ENCODE peak calls at places on chromosomes 13 and 19, in seven cellular contexts. Z is AG09319; M is cardiac muscle cell; O is CD4-positive, alpha-beta T cell; Q is IMR-90; H is AG04450; S is natural killer cell. K is an unnamed sample.

GRCh38 chr13:56700324-56700723 is 440.4 kb upstream of the PRR20A start:
- DNase-seq in Z (no peak), M (no peak), O (no peak), Q (no peak), H (no peak), S (no peak), K (no peak)

GRCh38 chr13:89310943-89311342 is 1639.8 kb downstream of the SLITRK5 start:
- DNase-seq in Z (no peak), M (no peak), O (no peak), Q (no peak), H (no peak), S (no peak), K (no peak)

GRCh38 chr13:50081106-50081898 is 66.1 kb downstream of the KCNRG start:
- DNase-seq in Z (no peak), M (peak), O (peak), Q (no peak), H (no peak), S (peak), K (peak)

GRCh38 chr19:52946322-52947310 is 16.1 kb downstream of the ZNF816 start:
- DNase-seq in Z (no peak), M (peak), O (no peak), Q (peak), H (no peak), S (no peak), K (no peak)

GRCh38 chr13:111129465-111130110 is 14.5 kb downstream of the ARHGEF7 start:
- DNase-seq in Z (no peak), M (no peak), O (no peak), Q (no peak), H (no peak), S (no peak), K (no peak)

GRCh38 chr13:35693142-35693784 is 216.8 kb upstream of the MAB21L1 start:
- DNase-seq in Z (peak), M (no peak), O (no peak), Q (peak), H (no peak), S (no peak), K (no peak)

GRCh38 chr19:40331052-40331451 is 17.1 kb downstream of the C19orf47 start:
- DNase-seq in Z (no peak), M (no peak), O (no peak), Q (no peak), H (no peak), S (no peak), K (no peak)

GRCh38 chr19:39166571-39167391 is 30.0 kb upstream of the NCCRP1 start:
- DNase-seq in Z (no peak), M (peak), O (no peak), Q (no peak), H (no peak), S (no peak), K (no peak)

GRCh38 chr19:38062959-38063786 is 156.2 kb downstream of the SIPA1L3 start:
- DNase-seq in Z (no peak), M (peak), O (no peak), Q (peak), H (no peak), S (no peak), K (no peak)

GRCh38 chr13:23673354-23673753 is 103.1 kb downstream of the TNFRSF19 start:
- DNase-seq in Z (peak), M (no peak), O (no peak), Q (peak), H (peak), S (no peak), K (no peak)

GRCh38 chr19:34481861-34482379 is 362 bp downstream of the WTIP start:
- DNase-seq in Z (peak), M (no peak), O (no peak), Q (no peak), H (no peak), S (no peak), K (no peak)

GRCh38 chr13:23433171-23434153 is at the start of gene SACS:
- DNase-seq in Z (no peak), M (peak), O (no peak), Q (peak), H (no peak), S (no peak), K (no peak)

GRCh38 chr19:34851277-34851804 is 75.4 kb upstream of the ZNF30 start:
- DNase-seq in Z (no peak), M (no peak), O (no peak), Q (no peak), H (no peak), S (no peak), K (no peak)

GRCh38 chr13:112172641-112173171 is 105.8 kb downstream of the SOX1 start:
- DNase-seq in Z (no peak), M (no peak), O (no peak), Q (no peak), H (no peak), S (no peak), K (no peak)

GRCh38 chr19:6739884-6740588 is 556 bp downstream of the TRIP10 start:
- DNase-seq in Z (no peak), M (peak), O (no peak), Q (no peak), H (no peak), S (no peak), K (no peak)

GRCh38 chr19:50882188-50882587 is 8.9 kb downstream of the KLK2 start:
- DNase-seq in Z (no peak), M (no peak), O (no peak), Q (no peak), H (no peak), S (no peak), K (no peak)

GRCh38 chr19:40714519-40715299 is 2.0 kb downstream of the COQ8B start:
- DNase-seq in Z (peak), M (peak), O (peak), Q (peak), H (peak), S (peak), K (peak)

GRCh38 chr19:36054733-36055686 is at the start of gene WDR62:
- DNase-seq in Z (no peak), M (peak), O (peak), Q (no peak), H (peak), S (peak), K (peak)

GRCh38 chr19:40229484-40229883 is 3.0 kb upstream of the CCNP start:
- DNase-seq in Z (no peak), M (no peak), O (no peak), Q (peak), H (no peak), S (no peak), K (no peak)

GRCh38 chr19:49558591-49558990 is 21.8 kb downstream of the NOSIP start:
- DNase-seq in Z (no peak), M (no peak), O (peak), Q (no peak), H (no peak), S (no peak), K (no peak)

GRCh38 chr13:40275636-40276035 is 390.8 kb downstream of the FOXO1 start:
- DNase-seq in Z (no peak), M (no peak), O (no peak), Q (no peak), H (no peak), S (no peak), K (no peak)

GRCh38 chr19:28377077-28377476 is 835.9 kb downstream of the UQCRFS1 start:
- DNase-seq in Z (no peak), M (peak), O (no peak), Q (no peak), H (no peak), S (no peak), K (no peak)

GRCh38 chr19:4501691-4502090 is 16.6 kb downstream of the PLIN4 start:
- DNase-seq in Z (no peak), M (no peak), O (no peak), Q (no peak), H (no peak), S (no peak), K (no peak)

GRCh38 chr13:94369862-94370491 is 109.5 kb downstream of the DCT start:
- DNase-seq in Z (no peak), M (no peak), O (no peak), Q (peak), H (peak), S (no peak), K (no peak)

GRCh38 chr13:25819856-25820530 is 231.8 kb downstream of the SHISA2 start:
- DNase-seq in Z (no peak), M (no peak), O (no peak), Q (no peak), H (no peak), S (no peak), K (no peak)

GRCh38 chr19:9498183-9498902 is at the start of gene ZNF560:
- DNase-seq in Z (peak), M (peak), O (no peak), Q (peak), H (no peak), S (no peak), K (no peak)
- TF ChIP-seq CTCF in Z (peak), M (peak), O (no peak), Q (no peak), H (peak), S (peak), K (no peak)

GRCh38 chr19:20077791-20078463 is at the start of gene ZNF90:
- DNase-seq in Z (peak), M (peak), O (peak), Q (peak), H (peak), S (peak), K (peak)
- TF ChIP-seq CTCF in Z (peak), M (no peak), O (no peak), Q (peak), H (no peak), S (no peak), K (no peak)

GRCh38 chr13:47399599-47399998 is 502.7 kb upstream of the HTR2A start:
- DNase-seq in Z (no peak), M (no peak), O (no peak), Q (no peak), H (no peak), S (no peak), K (no peak)
- TF ChIP-seq CTCF in Z (no peak), M (no peak), O (no peak), Q (no peak), H (no peak), S (no peak), K (no peak)

DNA sequence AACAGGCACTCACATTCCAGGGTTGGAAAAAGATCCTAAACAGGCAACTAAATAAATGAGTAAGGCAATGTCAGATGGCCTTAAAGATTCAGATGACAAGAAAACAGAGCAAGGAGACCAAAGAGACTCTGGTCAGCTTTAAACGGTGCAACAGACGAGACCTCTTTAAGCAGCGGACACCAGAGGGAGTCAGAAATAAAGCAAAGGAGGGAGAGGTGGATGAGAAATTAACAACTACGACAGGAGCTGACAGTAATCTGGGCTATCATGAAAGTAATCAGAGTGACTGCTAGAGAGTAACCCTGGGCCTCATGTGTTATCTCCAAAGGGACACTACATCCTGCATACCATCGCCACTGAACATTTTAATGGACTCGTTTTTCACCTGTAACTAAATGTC is 1.1 kb downstream of the ZNF550 start:
- DNase-seq in Z (no peak), M (peak), O (no peak), Q (peak), H (no peak), S (no peak), K (no peak)
- TF ChIP-seq CTCF in Z (no peak), M (peak), O (no peak), Q (peak), H (peak), S (no peak), K (no peak)

GRCh38 chr13:29589967-29590366 is 5.5 kb downstream of the SLC7A1 start:
- DNase-seq in Z (no peak), M (no peak), O (no peak), Q (no peak), H (no peak), S (no peak), K (no peak)
- TF ChIP-seq CTCF in Z (peak), M (peak), O (no peak), Q (peak), H (peak), S (no peak), K (no peak)

DNA sequence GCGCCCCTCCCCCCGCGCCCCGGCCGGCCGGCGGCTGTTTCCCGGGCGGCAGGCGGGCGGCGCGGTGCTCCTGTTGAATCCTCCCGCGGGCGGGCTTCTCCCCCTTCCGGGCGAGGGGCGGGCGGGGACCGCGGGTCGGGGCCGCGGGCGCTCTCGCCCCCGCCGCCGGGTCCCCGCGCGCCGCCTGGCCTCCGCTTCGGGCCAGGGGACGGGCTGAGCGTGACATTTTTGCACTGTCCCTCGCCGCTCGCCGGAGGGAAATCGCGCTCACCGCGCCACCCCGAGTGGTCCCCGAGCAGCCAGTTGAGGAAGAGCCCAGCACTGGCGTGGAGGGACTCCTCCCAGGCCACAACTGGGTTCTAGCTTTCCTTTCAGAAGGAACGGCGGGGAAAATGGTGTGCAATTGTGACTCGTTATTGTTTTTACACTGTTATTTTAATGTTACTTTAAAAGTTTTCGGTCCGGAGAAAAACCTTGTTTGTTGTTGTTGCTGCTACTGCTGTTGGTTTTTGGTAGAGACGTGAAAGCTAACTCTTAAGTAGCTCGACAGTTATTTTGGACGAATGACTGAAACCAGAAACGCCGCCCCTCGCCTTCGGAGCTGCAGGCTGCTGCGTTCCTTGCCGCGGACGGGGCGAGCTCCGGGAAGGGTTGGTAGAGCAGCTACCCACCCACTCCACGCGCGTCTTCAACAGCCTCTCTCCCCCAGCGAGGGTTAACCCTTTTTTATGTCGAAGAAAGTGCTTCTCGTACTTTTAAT is 942 bp downstream of the PDS5B start:
- DNase-seq in Z (peak), M (peak), O (peak), Q (peak), H (no peak), S (peak), K (peak)
- TF ChIP-seq CTCF in Z (no peak), M (no peak), O (no peak), Q (no peak), H (no peak), S (no peak), K (no peak)

DNA sequence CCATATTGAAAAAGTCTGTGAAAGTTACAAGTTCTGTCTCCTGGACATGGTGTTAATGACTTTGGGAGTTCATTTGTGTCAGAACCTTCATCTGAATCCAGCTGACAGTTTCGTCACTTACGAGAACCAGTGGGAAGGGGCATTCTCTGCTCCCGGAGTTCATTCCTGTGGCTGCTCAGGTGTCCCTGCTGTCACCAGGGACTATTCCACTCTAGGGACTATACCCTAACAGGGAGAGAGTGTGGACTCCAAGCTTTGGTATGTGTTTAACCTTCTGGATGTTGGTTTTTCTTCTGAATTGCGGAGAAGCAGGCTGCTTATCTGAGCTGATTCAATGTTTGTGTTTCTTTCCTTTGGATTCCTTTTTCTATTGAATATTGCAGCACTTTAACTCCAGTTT is 12.4 kb upstream of the ZNF709 start:
- DNase-seq in Z (no peak), M (no peak), O (no peak), Q (no peak), H (no peak), S (no peak), K (no peak)
- TF ChIP-seq CTCF in Z (no peak), M (no peak), O (no peak), Q (no peak), H (no peak), S (no peak), K (no peak)

GRCh38 chr13:95704510-95704909 is 27.6 kb downstream of the DNAJC3 start:
- DNase-seq in Z (no peak), M (no peak), O (no peak), Q (no peak), H (no peak), S (no peak), K (no peak)
- TF ChIP-seq CTCF in Z (peak), M (peak), O (no peak), Q (no peak), H (peak), S (no peak), K (peak)

DNA sequence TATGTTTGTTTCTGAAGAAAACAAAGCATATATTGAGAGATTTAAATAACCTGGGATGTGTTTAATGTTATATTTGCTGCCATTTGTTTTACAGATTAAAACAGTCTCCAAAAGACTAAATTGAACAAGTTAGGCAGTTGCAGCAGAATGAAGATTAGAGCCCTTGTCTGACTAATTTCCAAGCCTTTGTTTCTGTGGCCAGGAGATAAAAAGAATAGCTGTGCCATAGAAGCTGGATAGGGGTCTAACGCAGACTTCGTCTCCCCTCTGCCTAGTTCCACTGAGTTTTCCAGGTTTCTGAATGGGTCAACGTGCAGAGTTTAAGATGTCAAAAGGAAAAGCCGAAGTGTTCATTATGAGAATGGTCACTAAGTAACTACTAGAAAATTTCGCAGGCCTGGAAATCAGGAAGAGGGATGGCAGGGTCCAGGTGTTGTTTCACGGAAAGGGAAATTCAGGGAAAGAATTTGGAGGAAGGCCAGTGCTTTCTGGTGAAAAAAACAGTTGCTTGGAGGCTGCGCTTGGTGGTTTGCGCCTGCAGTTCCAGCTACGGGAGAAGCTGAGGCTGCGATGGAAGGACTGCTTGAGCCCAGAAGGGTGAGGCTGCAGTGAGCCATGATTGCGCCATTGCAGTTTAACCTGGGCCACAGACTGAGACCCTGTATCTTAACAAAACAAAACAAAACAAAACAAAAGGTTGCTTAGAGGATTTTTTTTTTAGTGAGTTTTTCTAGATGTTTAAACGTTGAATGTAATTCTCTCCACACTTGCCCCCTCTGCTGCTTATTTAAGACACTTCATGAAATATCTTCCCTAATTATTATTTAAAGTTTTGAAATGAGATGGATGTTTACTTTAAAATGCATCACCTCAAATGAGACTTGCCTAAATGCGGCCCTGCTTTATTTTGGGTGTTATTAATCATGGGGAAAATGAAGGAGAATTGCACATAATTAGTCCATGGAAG is 75.2 kb upstream of the TRPC4 start:
- DNase-seq in Z (no peak), M (no peak), O (no peak), Q (peak), H (no peak), S (no peak), K (no peak)
- TF ChIP-seq CTCF in Z (no peak), M (peak), O (no peak), Q (no peak), H (peak), S (no peak), K (no peak)

DNA sequence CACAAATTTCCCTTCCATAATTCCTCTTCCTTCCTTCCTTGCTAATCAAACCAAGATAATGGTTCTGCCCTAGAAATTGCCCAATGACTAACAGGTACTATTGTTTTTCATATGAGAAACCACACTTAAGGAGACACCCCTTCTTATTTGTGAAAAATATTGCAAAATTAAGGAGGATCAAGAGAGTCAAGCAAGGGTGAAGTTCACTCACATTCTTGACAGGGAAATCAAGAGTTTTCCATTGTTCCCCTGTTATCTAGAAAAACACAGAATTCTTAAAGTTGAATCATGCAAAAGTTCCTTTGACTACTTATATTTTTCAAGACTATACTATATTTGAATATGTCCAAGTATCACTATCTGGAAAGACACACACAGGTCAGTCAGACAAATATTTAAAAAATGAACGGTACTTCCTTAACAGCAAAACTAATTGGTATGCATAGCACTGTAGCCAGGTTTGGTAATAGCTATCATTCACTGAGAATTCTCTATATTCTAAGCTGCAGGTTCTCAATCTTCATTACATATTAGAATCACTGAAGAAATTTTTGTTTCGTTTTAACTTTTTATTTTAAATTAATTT is 897.2 kb downstream of the DIAPH3 start:
- DNase-seq in Z (no peak), M (no peak), O (no peak), Q (no peak), H (no peak), S (no peak), K (no peak)
- TF ChIP-seq CTCF in Z (no peak), M (no peak), O (no peak), Q (no peak), H (no peak), S (no peak), K (no peak)